ENCODE peak calls at places on chromosomes 3 and 15, in ten cellular contexts. M, Z, R, I, E, G, N, C, W and D are unnamed samples.

GRCh38 chr3:124168271-124168670 is 176.3 kb upstream of the ROPN1 start:
- DNase-seq in M (no peak), Z (no peak), R (no peak), I (no peak), E (no peak), G (no peak), N (no peak), C (no peak), W (no peak), D (no peak)

GRCh38 chr3:23728651-23729117 is 77.1 kb upstream of the UBE2E1 start:
- DNase-seq in M (no peak), Z (no peak), R (no peak), I (no peak), E (no peak), G (no peak), N (no peak), C (no peak), W (no peak), D (no peak)

GRCh38 chr3:177345049-177345972 is 148.0 kb upstream of the TBL1XR1 start:
- DNase-seq in M (peak), Z (no peak), R (peak), I (peak), E (peak), G (peak), N (no peak), C (peak), W (peak), D (peak)

GRCh38 chr3:9721015-9721697 is 10.4 kb upstream of the BRPF1 start:
- DNase-seq in M (no peak), Z (no peak), R (no peak), I (no peak), E (no peak), G (no peak), N (no peak), C (no peak), W (no peak), D (no peak)

GRCh38 chr3:31210068-31210650 is 315.7 kb upstream of the GADL1 start:
- DNase-seq in M (no peak), Z (no peak), R (no peak), I (no peak), E (no peak), G (no peak), N (no peak), C (no peak), W (no peak), D (no peak)

GRCh38 chr3:171833775-171834460 is 9.2 kb upstream of the TMEM212 start:
- DNase-seq in M (no peak), Z (no peak), R (no peak), I (no peak), E (peak), G (no peak), N (no peak), C (no peak), W (no peak), D (no peak)

GRCh38 chr15:89998141-89998661 is 2.9 kb upstream of the ZNF710 start:
- DNase-seq in M (no peak), Z (no peak), R (no peak), I (no peak), E (no peak), G (no peak), N (no peak), C (no peak), W (no peak), D (no peak)

GRCh38 chr3:179069762-179070390 is 1.7 kb downstream of the ZMAT3 start:
- DNase-seq in M (no peak), Z (no peak), R (no peak), I (no peak), E (peak), G (no peak), N (no peak), C (no peak), W (no peak), D (no peak)

GRCh38 chr3:72595927-72596610 is 252.2 kb downstream of the SHQ1 start:
- DNase-seq in M (no peak), Z (no peak), R (no peak), I (no peak), E (no peak), G (no peak), N (no peak), C (no peak), W (no peak), D (no peak)

GRCh38 chr15:85753791-85754452 is 40.8 kb downstream of the KLHL25 start:
- DNase-seq in M (no peak), Z (no peak), R (no peak), I (no peak), E (no peak), G (no peak), N (no peak), C (no peak), W (no peak), D (no peak)

GRCh38 chr3:179716226-179716625 is 63.4 kb downstream of the USP13 start:
- DNase-seq in M (no peak), Z (no peak), R (no peak), I (no peak), E (no peak), G (no peak), N (no peak), C (no peak), W (no peak), D (no peak)

GRCh38 chr15:82995076-82995475 is 9.1 kb downstream of the RAMAC start:
- DNase-seq in M (no peak), Z (no peak), R (no peak), I (no peak), E (no peak), G (no peak), N (no peak), C (no peak), W (no peak), D (no peak)

GRCh38 chr3:110521019-110521418 is 550.6 kb upstream of the NECTIN3 start:
- DNase-seq in M (no peak), Z (no peak), R (no peak), I (no peak), E (no peak), G (no peak), N (no peak), C (no peak), W (no peak), D (no peak)

GRCh38 chr3:113312416-113312815 is 101.1 kb downstream of the BOC start:
- DNase-seq in M (no peak), Z (no peak), R (no peak), I (no peak), E (no peak), G (no peak), N (no peak), C (no peak), W (no peak), D (no peak)

GRCh38 chr3:132661120-132661519 is 991 bp downstream of the UBA5 start:
- DNase-seq in M (no peak), Z (no peak), R (no peak), I (no peak), E (peak), G (no peak), N (no peak), C (no peak), W (no peak), D (no peak)